ENCODE peak calls at places on chromosomes 13 and 19, in six cellular contexts. C, A, M, W, V and H are unnamed samples.
A peak's percentile ranks its signal among the peaks of the same experiment; 100 is the strongest.

GRCh38 chr13:113009743-113010509 is 40.9 kb downstream of the MCF2L start:
- DNase-seq in C (no peak), A (no peak), M (no peak), W (no peak), V (no peak), H (no peak)

GRCh38 chr13:40306817-40307216 is 359.6 kb downstream of the FOXO1 start:
- DNase-seq in C (no peak), A (no peak), M (peak; percentile 12), W (no peak), V (no peak), H (no peak)

GRCh38 chr13:59269476-59269875 is 894.3 kb downstream of the DIAPH3 start:
- DNase-seq in C (no peak), A (no peak), M (no peak), W (no peak), V (no peak), H (no peak)

GRCh38 chr13:27038323-27038722 is 133.3 kb downstream of the USP12 start:
- DNase-seq in C (no peak), A (no peak), M (no peak), W (no peak), V (no peak), H (no peak)

GRCh38 chr19:48511800-48512503 is at the start of gene LMTK3:
- DNase-seq in C (no peak), A (no peak), M (peak; percentile 89), W (peak; percentile 50), V (no peak), H (peak; percentile 80)

GRCh38 chr13:25988655-25989054 is 63.2 kb downstream of the SHISA2 start:
- DNase-seq in C (no peak), A (no peak), M (no peak), W (no peak), V (no peak), H (no peak)

GRCh38 chr13:113448545-113448884 is 4.8 kb downstream of the ADPRHL1 start:
- DNase-seq in C (peak; percentile 70), A (no peak), M (peak; percentile 51), W (no peak), V (no peak), H (no peak)

GRCh38 chr19:43997631-43998290 is 5.0 kb upstream of the ZNF230 start:
- DNase-seq in C (no peak), A (no peak), M (no peak), W (no peak), V (no peak), H (no peak)

GRCh38 chr13:76647550-76647949 is 238.7 kb downstream of the KCTD12 start:
- DNase-seq in C (no peak), A (no peak), M (no peak), W (no peak), V (no peak), H (no peak)

GRCh38 chr13:48214519-48215121 is 18.4 kb upstream of the ITM2B start:
- DNase-seq in C (no peak), A (no peak), M (no peak), W (no peak), V (no peak), H (no peak)

GRCh38 chr19:19538077-19538764 is at the start of gene CILP2:
- DNase-seq in C (peak; percentile 37), A (no peak), M (peak; percentile 45), W (peak; percentile 60), V (no peak), H (peak; percentile 76)

GRCh38 chr13:97478247-97478646 is 44.3 kb downstream of the RAP2A start:
- DNase-seq in C (no peak), A (no peak), M (no peak), W (no peak), V (no peak), H (no peak)

GRCh38 chr13:75417647-75418046 is 64.3 kb downstream of the TBC1D4 start:
- DNase-seq in C (no peak), A (no peak), M (no peak), W (no peak), V (no peak), H (no peak)

GRCh38 chr13:67230243-67230773 is at the start of gene PCDH9:
- DNase-seq in C (peak; percentile 95), A (peak; percentile 95), M (peak; percentile 90), W (peak; percentile 95), V (peak; percentile 96), H (peak; percentile 92)

GRCh38 chr13:40672310-40673060 is 6.0 kb upstream of the FOXO1 start:
- DNase-seq in C (no peak), A (no peak), M (no peak), W (no peak), V (no peak), H (no peak)

GRCh38 chr19:18672606-18673337 is 10.7 kb upstream of the CRTC1 start:
- DNase-seq in C (peak; percentile 73), A (no peak), M (peak; percentile 39), W (no peak), V (peak; percentile 46), H (no peak)

GRCh38 chr13:39119422-39119821 is 81.2 kb downstream of the NHLRC3 start:
- DNase-seq in C (no peak), A (no peak), M (no peak), W (no peak), V (no peak), H (no peak)

GRCh38 chr19:4870025-4870700 is 2.7 kb upstream of the PLIN3 start:
- DNase-seq in C (peak; percentile 42), A (no peak), M (no peak), W (peak; percentile 65), V (no peak), H (no peak)

GRCh38 chr13:113887700-113888201 is 23.9 kb upstream of the GAS6 start:
- DNase-seq in C (peak; percentile 58), A (no peak), M (no peak), W (no peak), V (no peak), H (no peak)

GRCh38 chr19:51250786-51251452 is at the start of gene SIGLECL1:
- DNase-seq in C (no peak), A (no peak), M (no peak), W (no peak), V (no peak), H (no peak)
- TF ChIP-seq CTCF in C (no peak), A (no peak), M (no peak), W (no peak), V (no peak), H (no peak)

GRCh38 chr19:13366529-13367143 is 139.6 kb downstream of the CACNA1A start:
- DNase-seq in C (no peak), A (no peak), M (peak; percentile 17), W (no peak), V (no peak), H (peak; percentile 36)
- TF ChIP-seq CTCF in C (no peak), A (no peak), M (peak; percentile 71), W (no peak), V (no peak), H (no peak)

GRCh38 chr19:1812426-1813196 is 535 bp upstream of the ATP8B3 start:
- DNase-seq in C (peak; percentile 91), A (peak; percentile 83), M (peak; percentile 96), W (peak; percentile 98), V (peak; percentile 85), H (peak; percentile 95)
- TF ChIP-seq CTCF in C (no peak), A (peak; percentile 43), M (peak; percentile 87), W (peak; percentile 52), V (peak; percentile 50), H (peak; percentile 52)

GRCh38 chr13:51784097-51784496 is 19.9 kb downstream of the DHRS12 start:
- DNase-seq in C (no peak), A (no peak), M (no peak), W (no peak), V (no peak), H (no peak)

GRCh38 chr13:51782026-51782710 is 21.8 kb downstream of the DHRS12 start:
- DNase-seq in C (no peak), A (no peak), M (no peak), W (no peak), V (no peak), H (no peak)

GRCh38 chr13:51780099-51780498 is 23.9 kb downstream of the DHRS12 start:
- DNase-seq in C (no peak), A (no peak), M (no peak), W (no peak), V (no peak), H (no peak)

GRCh38 chr13:51783432-51784094 is 20.4 kb downstream of the DHRS12 start:
- DNase-seq in C (no peak), A (no peak), M (no peak), W (no peak), V (no peak), H (no peak)

GRCh38 chr13:51781246-51782022 is 22.5 kb downstream of the DHRS12 start:
- DNase-seq in C (peak; percentile 61), A (no peak), M (peak; percentile 51), W (no peak), V (no peak), H (peak; percentile 53)
- TF ChIP-seq CTCF in C (peak; percentile 37), A (no peak), M (peak; percentile 67), W (peak; percentile 24), V (no peak), H (peak; percentile 31)

GRCh38 chr19:42477933-42478332 is 35.2 kb upstream of the CXCL17 start:
- DNase-seq in C (no peak), A (no peak), M (no peak), W (no peak), V (no peak), H (no peak)

GRCh38 chr19:42479736-42480135 is 37.0 kb upstream of the CXCL17 start:
- DNase-seq in C (no peak), A (no peak), M (no peak), W (no peak), V (no peak), H (no peak)

GRCh38 chr19:42478765-42479307 is 36.1 kb upstream of the CXCL17 start:
- DNase-seq in C (no peak), A (no peak), M (no peak), W (no peak), V (no peak), H (no peak)

GRCh38 chr19:42477117-42477516 is 34.4 kb upstream of the CXCL17 start:
- DNase-seq in C (no peak), A (no peak), M (no peak), W (no peak), V (no peak), H (no peak)

GRCh38 chr19:42480335-42481095 is 37.8 kb upstream of the CXCL17 start:
- DNase-seq in C (peak; percentile 44), A (no peak), M (no peak), W (no peak), V (no peak), H (no peak)
- TF ChIP-seq CTCF in C (no peak), A (no peak), M (no peak), W (no peak), V (no peak), H (no peak)

GRCh38 chr19:40750285-40751064 is at the start of gene ACTMAP:
- DNase-seq in C (peak; percentile 100), A (peak; percentile 99), M (peak; percentile 100), W (peak; percentile 99), V (peak; percentile 99), H (peak; percentile 98)
- TF ChIP-seq CTCF in C (no peak), A (no peak), M (no peak), W (no peak), V (no peak), H (no peak)